ENCODE peak calls at places on chromosomes 16 and 17, in five cellular contexts. J is esophagus muscularis mucosa, O is suprapubic skin, C is transverse colon, D is sigmoid colon. K is an unnamed sample. For H3K4me1, the result is how much of the 10 kb centered on the place peaks cover.

GRCh38 chr16:519841-520687 is 7.4 kb upstream of the CAPN15 start:
- DNase-seq in J (no peak), C (no peak), O (peak), D (no peak), K (no peak)

GRCh38 chr17:46199379-46199778 is 6.2 kb upstream of the KANSL1 start:
- DNase-seq in D (no peak), J (no peak), O (no peak), C (no peak), K (no peak)

GRCh38 chr16:85820604-85821372 is 21.3 kb downstream of the COX4I1 start:
- DNase-seq in O (no peak), D (peak), J (no peak), C (no peak), K (no peak)

GRCh38 chr17:40859536-40859935 is 7.5 kb downstream of the KRT12 start:
- DNase-seq in D (no peak), O (no peak), J (no peak), C (peak), K (no peak)

GRCh38 chr17:67990909-67991308 is 5.4 kb downstream of the C17orf58 start:
- DNase-seq in O (no peak), C (no peak), J (no peak), D (no peak), K (no peak)

GRCh38 chr17:42784361-42784760 is 4.0 kb downstream of the WNK4 start:
- DNase-seq in O (no peak), J (no peak), C (no peak), D (no peak), K (no peak)

GRCh38 chr17:61635913-61636432 is 45.0 kb upstream of the NACA2 start:
- DNase-seq in C (peak), D (no peak), O (no peak), J (no peak), K (no peak)

GRCh38 chr17:80773243-80773991 is 218.2 kb upstream of the CHMP6 start:
- DNase-seq in J (no peak), O (peak), C (peak), D (peak), K (no peak)

GRCh38 chr17:50884354-50885311 is 18.5 kb upstream of the TOB1 start:
- DNase-seq in C (peak), D (no peak), J (no peak), O (no peak), K (no peak)

GRCh38 chr17:82873521-82873920 is 33.7 kb upstream of the ZNF750 start:
- DNase-seq in D (no peak), J (no peak), C (no peak), O (no peak), K (no peak)

GRCh38 chr17:83099570-83100181 is 20.3 kb downstream of the METRNL start:
- DNase-seq in C (peak), J (no peak), D (no peak), O (no peak), K (no peak)

GRCh38 chr16:522320-523096 is 5.0 kb upstream of the CAPN15 start:
- DNase-seq in C (no peak), O (peak), D (no peak), J (no peak), K (peak)

GRCh38 chr16:84299734-84300440 is 5.2 kb downstream of the WFDC1 start:
- DNase-seq in J (no peak), D (peak), C (no peak), O (no peak), K (no peak)

GRCh38 chr17:71636644-71637043 is 484.2 kb upstream of the SOX9 start:
- DNase-seq in O (no peak), D (no peak), C (no peak), J (no peak), K (no peak)

GRCh38 chr16:12546918-12547607 is 256.6 kb downstream of the CPPED1 start:
- DNase-seq in D (no peak), J (no peak), O (no peak), C (no peak), K (no peak)

GRCh38 chr17:37384560-37385160 is 8.9 kb downstream of the C17orf78 start:
- DNase-seq in D (no peak), J (no peak), C (no peak), O (no peak), K (no peak)

GRCh38 chr17:42928714-42929496 is 28.3 kb downstream of the G6PC1 start:
- DNase-seq in O (no peak), D (peak), J (peak), C (peak), K (peak)

GRCh38 chr16:1197237-1197866 is 27.7 kb downstream of the TPSG1 start:
- DNase-seq in C (no peak), J (no peak), D (no peak), O (no peak), K (no peak)

GRCh38 chr16:81366316-81366932 is 51.7 kb downstream of the GAN start:
- DNase-seq in D (no peak), O (no peak), C (no peak), J (no peak), K (no peak)

GRCh38 chr17:6446516-6447100 is 2.4 kb downstream of the PIMREG start:
- DNase-seq in O (no peak), J (no peak), D (no peak), C (no peak), K (no peak)

GRCh38 chr17:38868095-38868967 is 1.5 kb upstream of the LASP1 start:
- DNase-seq in O (no peak), J (no peak), D (peak), C (peak), K (peak)

GRCh38 chr16:78075800-78076199 is 23.7 kb upstream of the WWOX start:
- DNase-seq in D (no peak), O (no peak), J (no peak), C (no peak), K (no peak)

GRCh38 chr17:81273698-81274470 is 21.2 kb downstream of the SLC38A10 start:
- DNase-seq in J (no peak), O (no peak), D (no peak), C (no peak), K (no peak)

GRCh38 chr17:38328620-38329019 is 15.1 kb downstream of the GPR179 start:
- DNase-seq in C (no peak), J (no peak), O (no peak), D (no peak), K (no peak)

GRCh38 chr16:67865318-67865717 is 7.5 kb upstream of the EDC4 start:
- DNase-seq in D (no peak), J (no peak), C (peak), O (no peak), K (no peak)

GRCh38 chr17:74712756-74713155 is at the start of gene CD300LF:
- DNase-seq in O (no peak), J (no peak), D (no peak), C (peak), K (no peak)

GRCh38 chr16:63578791-63579190 is 1542.6 kb upstream of the CDH8 start:
- DNase-seq in C (no peak), O (no peak), D (no peak), J (no peak), K (no peak)

GRCh38 chr16:1057252-1057932 is 15.2 kb upstream of the SSTR5 start:
- DNase-seq in O (no peak), D (no peak), J (no peak), C (peak), K (no peak)

GRCh38 chr17:76868176-76868668 is at the start of gene MGAT5B:
- DNase-seq in O (peak), C (peak), D (peak), J (no peak), K (peak)

GRCh38 chr16:81697321-81697885 is 81.7 kb upstream of the PLCG2 start:
- DNase-seq in O (no peak), J (no peak), C (peak), D (no peak), K (no peak)

GRCh38 chr17:30225919-30226553 is 9.5 kb downstream of the SLC6A4 start:
- DNase-seq in J (no peak), D (no peak), O (no peak), C (no peak), K (no peak)
- TF ChIP-seq EP300 in J (no peak), D (no peak), O (no peak), C (no peak), K (no peak)

DNA sequence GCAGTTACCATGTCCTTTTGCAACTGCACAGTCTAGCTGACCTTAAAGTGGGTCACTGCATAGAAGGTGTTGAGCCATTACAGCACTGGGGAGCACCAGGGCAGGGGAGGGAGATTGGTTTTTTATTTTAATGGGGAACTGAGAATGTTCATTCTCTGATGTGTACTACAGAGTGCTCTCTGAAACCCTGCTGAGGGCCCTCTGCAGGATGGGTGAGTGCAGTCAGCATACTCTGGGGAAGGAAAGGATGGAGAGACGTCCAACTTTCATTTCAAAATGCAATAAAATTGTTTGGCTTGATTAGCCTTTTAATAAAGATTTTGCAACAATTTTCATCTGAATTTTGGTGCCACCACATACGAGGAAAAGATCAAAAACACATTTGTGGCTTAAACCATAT is 73.3 kb downstream of the SNX11 start:
- DNase-seq in J (no peak), D (no peak), C (no peak), O (no peak), K (no peak)
- H3K4me1 ChIP-seq in J (under half), D (under half), C (under half), O (under half), K (under half)

GRCh38 chr16:51365715-51366114 is 214.6 kb upstream of the SALL1 start:
- DNase-seq in O (no peak), D (no peak), C (no peak), J (no peak), K (no peak)
- TF ChIP-seq EP300 in O (no peak), D (no peak), C (no peak), J (no peak), K (no peak)

GRCh38 chr16:87824991-87825841 is 44.1 kb downstream of the SLC7A5 start:
- DNase-seq in C (no peak), D (no peak), O (no peak), J (no peak), K (no peak)

GRCh38 chr16:87822002-87822390 is 47.3 kb downstream of the SLC7A5 start:
- DNase-seq in O (no peak), C (no peak), D (no peak), J (no peak), K (no peak)

GRCh38 chr16:87823146-87823929 is 46.0 kb downstream of the SLC7A5 start:
- DNase-seq in O (no peak), D (no peak), J (no peak), C (no peak), K (no peak)

GRCh38 chr16:87822571-87822970 is 46.7 kb downstream of the SLC7A5 start:
- DNase-seq in C (no peak), D (no peak), J (no peak), O (no peak), K (no peak)

DNA sequence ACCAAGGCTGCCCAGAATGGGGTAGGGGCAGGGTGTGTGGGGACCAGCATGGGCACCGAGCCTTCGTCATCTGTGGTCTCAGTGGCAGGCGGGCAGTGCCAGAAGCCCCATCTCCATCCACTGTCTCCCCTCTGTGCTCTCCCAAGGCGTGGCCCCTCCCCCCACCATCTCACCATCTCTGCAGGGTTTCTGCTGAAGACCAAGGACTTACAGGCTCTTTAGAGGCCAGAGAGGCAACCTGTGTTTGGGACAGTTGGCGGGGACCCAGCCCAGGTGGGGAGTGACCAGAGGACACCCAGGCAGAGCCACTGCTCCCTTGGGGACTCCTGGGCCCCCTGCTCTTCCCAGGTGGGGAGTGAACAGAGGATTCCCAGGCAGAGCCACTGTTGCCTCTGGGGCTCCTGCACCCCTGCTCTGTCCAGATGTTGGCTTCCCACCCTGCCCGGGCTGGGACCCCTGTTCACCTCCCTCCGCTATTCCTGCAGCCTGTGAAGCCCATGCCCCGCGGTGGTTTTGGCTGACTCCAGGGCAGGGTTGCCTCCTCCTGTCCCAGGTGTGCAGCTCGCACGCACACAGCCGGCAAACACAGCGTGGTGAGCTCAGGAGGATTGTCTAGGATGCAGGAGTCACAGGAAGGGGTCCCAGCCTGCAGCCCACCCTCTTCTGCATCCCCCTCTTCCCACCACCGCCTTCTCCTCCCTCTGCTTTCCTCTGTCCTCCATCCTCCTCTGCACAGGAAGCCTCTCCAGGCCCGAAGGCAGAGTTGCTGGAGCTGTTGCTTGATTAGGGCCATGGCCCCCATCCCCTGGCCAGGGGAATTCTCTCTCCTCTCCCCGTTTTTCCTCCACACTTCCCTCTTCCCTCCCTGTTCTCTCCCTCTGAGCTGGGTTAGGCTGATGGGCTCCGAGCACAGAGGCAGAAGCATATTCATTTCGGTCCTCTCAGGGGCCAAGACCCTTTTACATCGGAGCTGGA is 45.0 kb downstream of the SLC7A5 start:
- DNase-seq in J (no peak), O (no peak), C (no peak), D (no peak), K (no peak)
- H3K4me1 ChIP-seq in J (under half), O (under half), C (under half), D (under half), K (under half)

DNA sequence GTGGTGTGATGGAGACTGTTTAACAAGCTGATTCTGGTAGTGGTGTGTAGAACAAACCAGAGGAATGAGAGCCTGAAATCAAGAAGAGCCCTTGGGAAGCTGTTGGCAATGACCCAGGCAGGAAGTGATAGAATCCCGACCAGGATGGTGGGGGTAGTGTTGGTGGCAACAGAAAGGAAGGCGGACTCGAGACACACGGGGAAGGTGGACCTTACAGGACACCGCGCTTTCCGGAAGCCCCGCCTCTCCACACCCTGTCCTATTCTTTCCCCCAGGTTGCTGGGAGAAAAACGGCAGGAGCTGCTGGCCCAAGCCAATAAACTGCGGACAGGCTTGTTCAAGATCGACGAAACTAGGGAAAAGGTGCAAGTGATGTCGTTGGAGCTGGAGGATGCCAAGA is 30.0 kb upstream of the KDM6B start:
- DNase-seq in C (peak), O (no peak), D (no peak), J (no peak), K (no peak)
- TF ChIP-seq EP300 in C (no peak), O (no peak), D (no peak), J (no peak), K (no peak)

GRCh38 chr17:49730787-49731441 is 23.1 kb upstream of the SLC35B1 start:
- DNase-seq in J (no peak), O (no peak), C (no peak), D (no peak), K (no peak)
- H3K4me1 ChIP-seq in J (half or more), O (under half), C (under half), D (under half), K (under half)

GRCh38 chr16:87778830-87779579 is 13.2 kb upstream of the KLHDC4 start:
- DNase-seq in O (peak), C (peak), D (peak), J (peak), K (peak)
- TF ChIP-seq EP300 in O (no peak), C (peak), D (no peak), J (no peak), K (no peak)

DNA sequence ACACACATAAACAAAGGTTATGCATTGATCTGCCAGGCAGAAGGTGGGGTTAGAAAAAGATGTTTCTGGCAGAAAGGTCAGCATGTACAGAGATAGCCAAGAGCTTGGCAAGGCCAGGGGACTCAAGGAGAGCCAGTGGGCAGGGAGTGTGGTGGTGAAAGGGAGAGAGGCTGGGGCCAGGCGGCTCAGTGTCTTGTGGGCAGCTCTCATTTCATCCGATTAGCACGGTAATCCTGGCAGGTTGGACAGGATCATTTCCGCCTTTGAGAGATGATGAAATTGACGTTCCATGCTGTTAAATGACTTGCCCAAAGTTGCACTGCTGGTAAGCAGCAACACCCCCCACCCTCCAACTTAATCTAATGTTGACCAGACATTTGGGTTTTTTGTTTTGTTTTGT is 3.6 kb downstream of the CHD9 start:
- DNase-seq in C (no peak), O (no peak), J (no peak), D (peak), K (no peak)
- H3K4me1 ChIP-seq in C (under half), O (half or more), J (half or more), D (under half), K (under half)

K was measured in ovary.